ENCODE peak calls at places on chromosomes 13 and 19, in ten cellular contexts. One of them, this sample, is unnamed.

GRCh38 chr19:48230555-48231129 is 25.1 kb downstream of the CARD8 start:
- DNase-seq in AG09319: no peak
- DNase-seq in RCC 7860: no peak
- DNase-seq in aorta: no peak
- DNase-seq in effector memory CD4-positive, alpha-beta T cell: peak
- DNase-seq in GM12865: no peak
- DNase-seq in stimulated activated CD8-positive, alpha-beta memory T cell treated with anti-CD3 and anti-CD28 coated beads, Interleukin-4, amount 100 ng/mL, for 48 hours: peak
- DNase-seq in activated CD4-positive, alpha-beta T cell treated with anti-CD3 and anti-CD28 coated beads for 24 hours: no peak
- DNase-seq in EH: no peak
- DNase-seq in ELF-1: no peak
- DNase-seq in this sample: peak

GRCh38 chr13:21243045-21243842 is 66.8 kb downstream of the MRPL57 start:
- DNase-seq in AG09319: no peak
- DNase-seq in RCC 7860: no peak
- DNase-seq in aorta: no peak
- DNase-seq in effector memory CD4-positive, alpha-beta T cell: no peak
- DNase-seq in GM12865: no peak
- DNase-seq in stimulated activated CD8-positive, alpha-beta memory T cell treated with anti-CD3 and anti-CD28 coated beads, Interleukin-4, amount 100 ng/mL, for 48 hours: no peak
- DNase-seq in activated CD4-positive, alpha-beta T cell treated with anti-CD3 and anti-CD28 coated beads for 24 hours: no peak
- DNase-seq in EH: no peak
- DNase-seq in ELF-1: no peak
- DNase-seq in this sample: no peak

GRCh38 chr19:45786533-45786894 is 4.2 kb upstream of the DMPK start:
- DNase-seq in AG09319: no peak
- DNase-seq in RCC 7860: no peak
- DNase-seq in aorta: no peak
- DNase-seq in effector memory CD4-positive, alpha-beta T cell: no peak
- DNase-seq in GM12865: no peak
- DNase-seq in stimulated activated CD8-positive, alpha-beta memory T cell treated with anti-CD3 and anti-CD28 coated beads, Interleukin-4, amount 100 ng/mL, for 48 hours: no peak
- DNase-seq in activated CD4-positive, alpha-beta T cell treated with anti-CD3 and anti-CD28 coated beads for 24 hours: no peak
- DNase-seq in EH: no peak
- DNase-seq in ELF-1: no peak
- DNase-seq in this sample: no peak

GRCh38 chr13:111609631-111610030 is 289.2 kb downstream of the TEX29 start:
- DNase-seq in AG09319: no peak
- DNase-seq in RCC 7860: no peak
- DNase-seq in aorta: no peak
- DNase-seq in effector memory CD4-positive, alpha-beta T cell: no peak
- DNase-seq in GM12865: no peak
- DNase-seq in stimulated activated CD8-positive, alpha-beta memory T cell treated with anti-CD3 and anti-CD28 coated beads, Interleukin-4, amount 100 ng/mL, for 48 hours: no peak
- DNase-seq in activated CD4-positive, alpha-beta T cell treated with anti-CD3 and anti-CD28 coated beads for 24 hours: no peak
- DNase-seq in EH: no peak
- DNase-seq in ELF-1: no peak
- DNase-seq in this sample: no peak

GRCh38 chr13:82356667-82357066 is 1525.6 kb downstream of the SLITRK1 start:
- DNase-seq in AG09319: no peak
- DNase-seq in RCC 7860: no peak
- DNase-seq in aorta: no peak
- DNase-seq in effector memory CD4-positive, alpha-beta T cell: no peak
- DNase-seq in GM12865: no peak
- DNase-seq in stimulated activated CD8-positive, alpha-beta memory T cell treated with anti-CD3 and anti-CD28 coated beads, Interleukin-4, amount 100 ng/mL, for 48 hours: no peak
- DNase-seq in activated CD4-positive, alpha-beta T cell treated with anti-CD3 and anti-CD28 coated beads for 24 hours: no peak
- DNase-seq in EH: peak
- DNase-seq in ELF-1: no peak
- DNase-seq in this sample: no peak

GRCh38 chr19:15299568-15300409 is 32.5 kb downstream of the BRD4 start:
- DNase-seq in AG09319: no peak
- DNase-seq in RCC 7860: no peak
- DNase-seq in aorta: no peak
- DNase-seq in effector memory CD4-positive, alpha-beta T cell: no peak
- DNase-seq in GM12865: no peak
- DNase-seq in stimulated activated CD8-positive, alpha-beta memory T cell treated with anti-CD3 and anti-CD28 coated beads, Interleukin-4, amount 100 ng/mL, for 48 hours: no peak
- DNase-seq in activated CD4-positive, alpha-beta T cell treated with anti-CD3 and anti-CD28 coated beads for 24 hours: no peak
- DNase-seq in EH: peak
- DNase-seq in ELF-1: no peak
- DNase-seq in this sample: no peak

GRCh38 chr19:43474487-43474886 is 9.1 kb upstream of the LYPD3 start:
- DNase-seq in AG09319: no peak
- DNase-seq in RCC 7860: no peak
- DNase-seq in aorta: no peak
- DNase-seq in effector memory CD4-positive, alpha-beta T cell: no peak
- DNase-seq in GM12865: no peak
- DNase-seq in stimulated activated CD8-positive, alpha-beta memory T cell treated with anti-CD3 and anti-CD28 coated beads, Interleukin-4, amount 100 ng/mL, for 48 hours: no peak
- DNase-seq in activated CD4-positive, alpha-beta T cell treated with anti-CD3 and anti-CD28 coated beads for 24 hours: no peak
- DNase-seq in EH: no peak
- DNase-seq in ELF-1: no peak
- DNase-seq in this sample: no peak

GRCh38 chr19:1882089-1882785 is 3.1 kb downstream of the ABHD17A start:
- DNase-seq in AG09319: no peak
- DNase-seq in RCC 7860: no peak
- DNase-seq in aorta: no peak
- DNase-seq in effector memory CD4-positive, alpha-beta T cell: peak
- DNase-seq in GM12865: peak
- DNase-seq in stimulated activated CD8-positive, alpha-beta memory T cell treated with anti-CD3 and anti-CD28 coated beads, Interleukin-4, amount 100 ng/mL, for 48 hours: peak
- DNase-seq in activated CD4-positive, alpha-beta T cell treated with anti-CD3 and anti-CD28 coated beads for 24 hours: no peak
- DNase-seq in EH: no peak
- DNase-seq in ELF-1: no peak
- DNase-seq in this sample: peak

GRCh38 chr19:10544242-10544752 is 593 bp downstream of the ATG4D start:
- DNase-seq in AG09319: no peak
- DNase-seq in RCC 7860: no peak
- DNase-seq in aorta: no peak
- DNase-seq in effector memory CD4-positive, alpha-beta T cell: peak
- DNase-seq in GM12865: peak
- DNase-seq in stimulated activated CD8-positive, alpha-beta memory T cell treated with anti-CD3 and anti-CD28 coated beads, Interleukin-4, amount 100 ng/mL, for 48 hours: peak
- DNase-seq in activated CD4-positive, alpha-beta T cell treated with anti-CD3 and anti-CD28 coated beads for 24 hours: no peak
- DNase-seq in EH: no peak
- DNase-seq in ELF-1: no peak
- DNase-seq in this sample: peak

GRCh38 chr19:56834564-56835375 is 5.8 kb downstream of the PEG3 start:
- DNase-seq in AG09319: no peak
- DNase-seq in RCC 7860: no peak
- DNase-seq in aorta: no peak
- DNase-seq in effector memory CD4-positive, alpha-beta T cell: no peak
- DNase-seq in GM12865: no peak
- DNase-seq in stimulated activated CD8-positive, alpha-beta memory T cell treated with anti-CD3 and anti-CD28 coated beads, Interleukin-4, amount 100 ng/mL, for 48 hours: no peak
- DNase-seq in activated CD4-positive, alpha-beta T cell treated with anti-CD3 and anti-CD28 coated beads for 24 hours: no peak
- DNase-seq in EH: no peak
- DNase-seq in ELF-1: no peak
- DNase-seq in this sample: no peak